ENCODE peak calls at places on chromosomes 4 and X, in ten cellular contexts. One of them, this sample, is unnamed.

GRCh38 chr4:110808371-110808878 is 185.5 kb upstream of the PITX2 start:
- DNase-seq in IMR-90: peak
- DNase-seq in spleen: no peak
- DNase-seq in CD8-positive, alpha-beta T cell: no peak
- DNase-seq in GM10248: no peak
- DNase-seq in fibroblast of pulmonary artery: peak
- DNase-seq in stomach: no peak
- DNase-seq in coronary artery: no peak
- DNase-seq in PC-3: peak
- DNase-seq in psoas muscle: no peak
- DNase-seq in this sample: no peak

GRCh38 chr4:130640583-130640982 is 1544.6 kb downstream of the C4orf33 start:
- DNase-seq in IMR-90: no peak
- DNase-seq in spleen: no peak
- DNase-seq in CD8-positive, alpha-beta T cell: no peak
- DNase-seq in GM10248: no peak
- DNase-seq in fibroblast of pulmonary artery: no peak
- DNase-seq in stomach: no peak
- DNase-seq in coronary artery: no peak
- DNase-seq in PC-3: no peak
- DNase-seq in psoas muscle: no peak
- DNase-seq in this sample: no peak

GRCh38 chr4:1290165-1290977 is 680 bp downstream of the MAEA start:
- DNase-seq in IMR-90: peak
- DNase-seq in spleen: peak
- DNase-seq in CD8-positive, alpha-beta T cell: no peak
- DNase-seq in GM10248: no peak
- DNase-seq in fibroblast of pulmonary artery: no peak
- DNase-seq in stomach: peak
- DNase-seq in coronary artery: no peak
- DNase-seq in PC-3: peak
- DNase-seq in psoas muscle: no peak
- DNase-seq in this sample: peak

GRCh38 chr4:47746122-47746521 is 91.7 kb downstream of the CORIN start:
- DNase-seq in IMR-90: no peak
- DNase-seq in spleen: no peak
- DNase-seq in CD8-positive, alpha-beta T cell: no peak
- DNase-seq in GM10248: no peak
- DNase-seq in fibroblast of pulmonary artery: no peak
- DNase-seq in stomach: no peak
- DNase-seq in coronary artery: no peak
- DNase-seq in PC-3: no peak
- DNase-seq in psoas muscle: no peak
- DNase-seq in this sample: no peak

GRCh38 chr4:830776-831482 is 5.0 kb upstream of the CPLX1 start:
- DNase-seq in IMR-90: no peak
- DNase-seq in spleen: peak
- DNase-seq in CD8-positive, alpha-beta T cell: no peak
- DNase-seq in GM10248: no peak
- DNase-seq in fibroblast of pulmonary artery: no peak
- DNase-seq in stomach: no peak
- DNase-seq in coronary artery: no peak
- DNase-seq in PC-3: no peak
- DNase-seq in psoas muscle: no peak
- DNase-seq in this sample: no peak

GRCh38 chr4:118288097-118288496 is 64.7 kb downstream of the PRSS12 start:
- DNase-seq in IMR-90: peak
- DNase-seq in spleen: no peak
- DNase-seq in CD8-positive, alpha-beta T cell: no peak
- DNase-seq in GM10248: no peak
- DNase-seq in fibroblast of pulmonary artery: no peak
- DNase-seq in stomach: no peak
- DNase-seq in coronary artery: no peak
- DNase-seq in PC-3: no peak
- DNase-seq in psoas muscle: no peak
- DNase-seq in this sample: no peak

GRCh38 chr4:10442976-10443375 is 14.2 kb downstream of the ZNF518B start:
- DNase-seq in IMR-90: peak
- DNase-seq in spleen: no peak
- DNase-seq in CD8-positive, alpha-beta T cell: no peak
- DNase-seq in GM10248: no peak
- DNase-seq in fibroblast of pulmonary artery: peak
- DNase-seq in stomach: no peak
- DNase-seq in coronary artery: no peak
- DNase-seq in PC-3: peak
- DNase-seq in psoas muscle: no peak
- DNase-seq in this sample: no peak

GRCh38 chr4:138196153-138196552 is 46.0 kb downstream of the SLC7A11 start:
- DNase-seq in IMR-90: no peak
- DNase-seq in spleen: no peak
- DNase-seq in CD8-positive, alpha-beta T cell: no peak
- DNase-seq in GM10248: no peak
- DNase-seq in fibroblast of pulmonary artery: no peak
- DNase-seq in stomach: no peak
- DNase-seq in coronary artery: no peak
- DNase-seq in PC-3: no peak
- DNase-seq in psoas muscle: no peak
- DNase-seq in this sample: no peak

GRCh38 chrX:111719426-111720210 is 38.6 kb downstream of the ALG13 start:
- DNase-seq in IMR-90: peak
- DNase-seq in spleen: no peak
- DNase-seq in CD8-positive, alpha-beta T cell: no peak
- DNase-seq in GM10248: no peak
- DNase-seq in fibroblast of pulmonary artery: peak
- DNase-seq in stomach: no peak
- DNase-seq in coronary artery: no peak
- DNase-seq in PC-3: peak
- DNase-seq in psoas muscle: no peak
- DNase-seq in this sample: no peak

GRCh38 chrX:106168107-106168506 is at the start of gene PWWP3B:
- DNase-seq in IMR-90: no peak
- DNase-seq in spleen: no peak
- DNase-seq in CD8-positive, alpha-beta T cell: no peak
- DNase-seq in GM10248: no peak
- DNase-seq in fibroblast of pulmonary artery: peak
- DNase-seq in stomach: peak
- DNase-seq in coronary artery: no peak
- DNase-seq in PC-3: peak
- DNase-seq in psoas muscle: no peak
- DNase-seq in this sample: no peak

GRCh38 chrX:120727911-120728310 is 98.1 kb upstream of the C1GALT1C1 start:
- DNase-seq in IMR-90: no peak
- DNase-seq in spleen: no peak
- DNase-seq in CD8-positive, alpha-beta T cell: no peak
- DNase-seq in GM10248: no peak
- DNase-seq in fibroblast of pulmonary artery: peak
- DNase-seq in stomach: no peak
- DNase-seq in coronary artery: no peak
- DNase-seq in PC-3: no peak
- DNase-seq in psoas muscle: no peak
- DNase-seq in this sample: no peak

GRCh38 chr4:40718571-40718970 is 31.2 kb upstream of the NSUN7 start:
- DNase-seq in IMR-90: no peak
- DNase-seq in spleen: no peak
- DNase-seq in CD8-positive, alpha-beta T cell: no peak
- DNase-seq in GM10248: no peak
- DNase-seq in fibroblast of pulmonary artery: no peak
- DNase-seq in stomach: peak
- DNase-seq in coronary artery: no peak
- DNase-seq in PC-3: peak
- DNase-seq in psoas muscle: no peak
- DNase-seq in this sample: no peak

DNA sequence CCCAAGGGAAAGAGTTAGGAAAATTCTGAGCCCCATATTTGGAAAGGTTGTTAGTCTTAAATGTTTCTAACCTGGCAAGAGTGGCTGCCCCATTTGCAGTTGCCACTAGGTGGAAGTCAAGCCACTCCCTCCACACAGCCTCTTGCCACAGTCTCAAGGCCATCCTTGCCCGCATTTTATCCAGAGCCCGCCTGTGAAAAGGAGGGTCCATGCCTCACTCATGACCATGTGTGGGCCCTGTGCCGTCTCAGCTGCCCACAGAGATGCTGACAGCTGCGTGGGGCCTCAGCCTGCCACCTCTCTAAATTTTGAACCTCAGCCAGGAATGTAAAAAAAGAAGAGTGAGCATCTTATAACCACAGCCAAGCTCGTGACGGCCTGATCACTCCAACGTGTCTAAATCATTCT is 201.5 kb upstream of the FAM241A start:
- DNase-seq in IMR-90: no peak
- DNase-seq in spleen: peak
- DNase-seq in CD8-positive, alpha-beta T cell: no peak
- DNase-seq in GM10248: peak
- DNase-seq in fibroblast of pulmonary artery: peak
- DNase-seq in stomach: peak
- DNase-seq in coronary artery: no peak
- DNase-seq in PC-3: peak
- DNase-seq in psoas muscle: no peak
- DNase-seq in this sample: peak
- TF ChIP-seq CTCF in IMR-90: peak
- TF ChIP-seq CTCF in spleen: no peak
- TF ChIP-seq CTCF in CD8-positive, alpha-beta T cell: no peak
- TF ChIP-seq CTCF in GM10248: peak
- TF ChIP-seq CTCF in fibroblast of pulmonary artery: peak
- TF ChIP-seq CTCF in stomach: no peak
- TF ChIP-seq CTCF in coronary artery: no peak
- TF ChIP-seq CTCF in PC-3: peak
- TF ChIP-seq CTCF in psoas muscle: no peak
- TF ChIP-seq CTCF in this sample: peak

GRCh38 chr4:102281171-102281842 is 64.0 kb downstream of the SLC39A8 start:
- DNase-seq in IMR-90: no peak
- DNase-seq in spleen: no peak
- DNase-seq in CD8-positive, alpha-beta T cell: no peak
- DNase-seq in GM10248: no peak
- DNase-seq in fibroblast of pulmonary artery: no peak
- DNase-seq in stomach: no peak
- DNase-seq in coronary artery: no peak
- DNase-seq in PC-3: no peak
- DNase-seq in psoas muscle: no peak
- DNase-seq in this sample: no peak
- TF ChIP-seq CTCF in IMR-90: no peak
- TF ChIP-seq CTCF in spleen: no peak
- TF ChIP-seq CTCF in CD8-positive, alpha-beta T cell: no peak
- TF ChIP-seq CTCF in GM10248: no peak
- TF ChIP-seq CTCF in fibroblast of pulmonary artery: no peak
- TF ChIP-seq CTCF in stomach: no peak
- TF ChIP-seq CTCF in coronary artery: no peak
- TF ChIP-seq CTCF in PC-3: no peak
- TF ChIP-seq CTCF in psoas muscle: no peak
- TF ChIP-seq CTCF in this sample: no peak

DNA sequence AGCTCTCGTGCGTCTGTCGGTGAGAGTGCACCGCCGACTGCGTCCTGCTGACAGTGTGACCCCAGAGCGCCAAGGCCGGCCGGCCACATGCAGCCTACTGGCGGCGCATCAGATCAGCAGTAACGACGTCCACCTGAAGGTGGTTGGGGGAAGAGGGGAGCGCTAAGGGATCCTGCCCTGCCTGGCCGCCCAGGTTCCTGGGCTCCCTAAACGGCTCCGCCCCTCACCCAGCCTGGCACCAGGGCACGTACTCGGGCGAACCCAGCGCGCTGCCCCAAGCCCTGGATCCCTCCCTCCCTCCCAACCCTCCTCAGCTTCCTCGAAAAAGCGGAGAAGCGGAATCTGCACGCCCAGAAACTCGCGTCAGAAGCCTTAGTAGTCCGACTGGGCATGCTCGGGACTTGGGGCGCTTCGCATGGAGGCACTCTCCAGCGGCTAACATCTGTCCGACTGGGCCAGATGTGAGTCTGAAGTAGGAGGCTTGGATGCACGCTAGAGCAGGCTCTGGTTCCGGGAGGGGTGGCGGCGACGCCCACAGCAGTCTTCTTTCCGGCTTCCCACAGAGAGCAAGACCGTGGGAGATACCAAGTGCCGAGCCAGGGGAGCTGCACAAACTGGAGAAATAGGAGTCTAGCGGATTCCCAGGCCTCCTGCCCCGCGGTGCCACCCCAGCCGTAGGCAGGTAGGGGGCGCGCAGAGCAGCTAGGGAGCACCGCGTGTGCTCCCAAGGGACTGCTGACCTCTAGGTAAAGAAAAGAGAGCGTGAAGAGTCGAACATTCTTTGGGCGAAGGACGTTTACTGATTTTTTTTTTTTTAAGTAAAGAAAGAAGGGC is 114.4 kb upstream of the TEX13C start:
- DNase-seq in IMR-90: no peak
- DNase-seq in spleen: peak
- DNase-seq in CD8-positive, alpha-beta T cell: no peak
- DNase-seq in GM10248: peak
- DNase-seq in fibroblast of pulmonary artery: no peak
- DNase-seq in stomach: peak
- DNase-seq in coronary artery: peak
- DNase-seq in PC-3: peak
- DNase-seq in psoas muscle: peak
- DNase-seq in this sample: peak
- TF ChIP-seq CTCF in IMR-90: no peak
- TF ChIP-seq CTCF in spleen: no peak
- TF ChIP-seq CTCF in CD8-positive, alpha-beta T cell: no peak
- TF ChIP-seq CTCF in GM10248: no peak
- TF ChIP-seq CTCF in fibroblast of pulmonary artery: no peak
- TF ChIP-seq CTCF in stomach: peak
- TF ChIP-seq CTCF in coronary artery: no peak
- TF ChIP-seq CTCF in PC-3: peak
- TF ChIP-seq CTCF in psoas muscle: peak
- TF ChIP-seq CTCF in this sample: no peak

GRCh38 chrX:95057341-95057740 is 1383.3 kb downstream of the FAM133A start:
- DNase-seq in IMR-90: peak
- DNase-seq in spleen: no peak
- DNase-seq in CD8-positive, alpha-beta T cell: no peak
- DNase-seq in GM10248: no peak
- DNase-seq in fibroblast of pulmonary artery: no peak
- DNase-seq in stomach: no peak
- DNase-seq in coronary artery: no peak
- DNase-seq in PC-3: peak
- DNase-seq in psoas muscle: no peak
- DNase-seq in this sample: no peak

GRCh38 chrX:95055991-95056390 is 1382.0 kb downstream of the FAM133A start:
- DNase-seq in IMR-90: no peak
- DNase-seq in spleen: no peak
- DNase-seq in CD8-positive, alpha-beta T cell: no peak
- DNase-seq in GM10248: no peak
- DNase-seq in fibroblast of pulmonary artery: no peak
- DNase-seq in stomach: no peak
- DNase-seq in coronary artery: no peak
- DNase-seq in PC-3: no peak
- DNase-seq in psoas muscle: no peak
- DNase-seq in this sample: no peak

GRCh38 chrX:95058815-95059214 is 1384.8 kb downstream of the FAM133A start:
- DNase-seq in IMR-90: peak
- DNase-seq in spleen: no peak
- DNase-seq in CD8-positive, alpha-beta T cell: no peak
- DNase-seq in GM10248: no peak
- DNase-seq in fibroblast of pulmonary artery: peak
- DNase-seq in stomach: no peak
- DNase-seq in coronary artery: no peak
- DNase-seq in PC-3: peak
- DNase-seq in psoas muscle: no peak
- DNase-seq in this sample: no peak

GRCh38 chrX:95059909-95060308 is 1385.9 kb downstream of the FAM133A start:
- DNase-seq in IMR-90: no peak
- DNase-seq in spleen: no peak
- DNase-seq in CD8-positive, alpha-beta T cell: no peak
- DNase-seq in GM10248: no peak
- DNase-seq in fibroblast of pulmonary artery: no peak
- DNase-seq in stomach: no peak
- DNase-seq in coronary artery: no peak
- DNase-seq in PC-3: no peak
- DNase-seq in psoas muscle: no peak
- DNase-seq in this sample: no peak

GRCh38 chrX:95056901-95057300 is 1382.9 kb downstream of the FAM133A start:
- DNase-seq in IMR-90: peak
- DNase-seq in spleen: no peak
- DNase-seq in CD8-positive, alpha-beta T cell: no peak
- DNase-seq in GM10248: no peak
- DNase-seq in fibroblast of pulmonary artery: peak
- DNase-seq in stomach: no peak
- DNase-seq in coronary artery: no peak
- DNase-seq in PC-3: peak
- DNase-seq in psoas muscle: no peak
- DNase-seq in this sample: no peak
- TF ChIP-seq CTCF in IMR-90: peak
- TF ChIP-seq CTCF in spleen: no peak
- TF ChIP-seq CTCF in CD8-positive, alpha-beta T cell: no peak
- TF ChIP-seq CTCF in GM10248: no peak
- TF ChIP-seq CTCF in fibroblast of pulmonary artery: peak
- TF ChIP-seq CTCF in stomach: no peak
- TF ChIP-seq CTCF in coronary artery: no peak
- TF ChIP-seq CTCF in PC-3: peak
- TF ChIP-seq CTCF in psoas muscle: no peak
- TF ChIP-seq CTCF in this sample: no peak